ENCODE peak calls at places on chromosomes 2 and 18, in four cellular contexts. C is BJ, N is lung, Q is body of pancreas. W is an unnamed sample.

GRCh38 chr2:241941691-241942301 is 72.3 kb downstream of the RTP5 start:
- DNase-seq in Q (no peak), C (no peak), N (no peak), W (peak; percentile 77)

GRCh38 chr2:176494949-176495353 is 225.7 kb downstream of the MTX2 start:
- DNase-seq in N (peak; percentile 39), C (no peak), Q (peak; percentile 31), W (no peak)

GRCh38 chr18:67467188-67467587 is 49.3 kb downstream of the DSEL start:
- DNase-seq in C (no peak), Q (no peak), N (no peak), W (no peak)

GRCh38 chr2:20514596-20515269 is 67.9 kb downstream of the RHOB start:
- DNase-seq in N (no peak), Q (peak; percentile 3), C (peak; percentile 87), W (no peak)

GRCh38 chr2:117979911-117980341 is 33.9 kb downstream of the CCDC93 start:
- DNase-seq in Q (no peak), N (no peak), C (no peak), W (no peak)

GRCh38 chr18:25651553-25651952 is 299.6 kb upstream of the ZNF521 start:
- DNase-seq in Q (no peak), C (no peak), N (no peak), W (no peak)

GRCh38 chr18:36580266-36580665 is 248.5 kb downstream of the TPGS2 start:
- DNase-seq in C (no peak), N (no peak), Q (no peak), W (no peak)

GRCh38 chr18:47480166-47480565 is 228.7 kb upstream of the SKOR2 start:
- DNase-seq in Q (no peak), C (no peak), N (no peak), W (no peak)

GRCh38 chr18:24397694-24398365 is at the start of gene OSBPL1A:
- DNase-seq in C (peak; percentile 45), N (peak; percentile 95), Q (peak; percentile 97), W (peak; percentile 97)

DNA sequence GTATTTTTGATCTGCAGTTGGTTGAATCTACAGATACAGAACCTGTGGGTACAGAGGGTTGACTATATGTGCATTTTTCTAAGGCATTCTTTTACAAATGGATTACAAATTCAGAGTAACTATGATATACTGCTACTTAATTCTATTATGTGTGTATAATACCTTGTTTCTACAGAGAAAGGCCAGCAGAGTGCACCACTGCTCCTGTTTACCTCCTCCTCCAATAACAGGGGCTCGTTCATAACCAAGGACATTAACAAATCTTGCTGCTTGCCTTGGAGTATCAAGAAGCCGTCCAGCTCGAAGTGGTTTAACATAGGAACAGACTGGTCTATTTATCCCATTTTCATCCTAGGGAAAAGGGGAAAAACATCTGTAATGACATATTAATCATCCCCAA is 16.4 kb downstream of the CEP76 start:
- DNase-seq in N (no peak), C (no peak), Q (no peak), W (no peak)
- TF ChIP-seq CTCF in N (no peak), C (peak; percentile 12), Q (no peak), W (peak; percentile 12)

GRCh38 chr2:169845016-169845415 is 17.8 kb downstream of the UBR3 start:
- DNase-seq in C (no peak), Q (no peak), N (no peak), W (no peak)

GRCh38 chr2:169834401-169834800 is 7.1 kb downstream of the UBR3 start:
- DNase-seq in Q (no peak), N (no peak), C (no peak), W (no peak)

GRCh38 chr2:169840747-169841142 is 13.5 kb downstream of the UBR3 start:
- DNase-seq in Q (no peak), N (no peak), C (no peak), W (no peak)

GRCh38 chr2:169838743-169839489 is 11.7 kb downstream of the UBR3 start:
- DNase-seq in C (no peak), Q (no peak), N (no peak), W (no peak)

GRCh38 chr2:169839954-169840746 is 12.9 kb downstream of the UBR3 start:
- DNase-seq in C (no peak), Q (no peak), N (no peak), W (no peak)
- TF ChIP-seq CTCF in C (no peak), Q (no peak), N (no peak), W (no peak)

GRCh38 chr2:200810252-200810650 is 1.5 kb upstream of the BZW1 start:
- DNase-seq in Q (peak; percentile 47), N (peak; percentile 46), C (peak; percentile 70), W (no peak)

GRCh38 chr2:200814276-200814815 is 2.6 kb downstream of the BZW1 start:
- DNase-seq in N (no peak), Q (no peak), C (no peak), W (no peak)

GRCh38 chr2:200811336-200812121 is at the start of gene BZW1:
- DNase-seq in C (peak; percentile 61), Q (peak; percentile 95), N (peak; percentile 98), W (peak; percentile 99)

GRCh38 chr2:200810967-200811335 is 759 bp upstream of the BZW1 start:
- DNase-seq in N (no peak), C (no peak), Q (no peak), W (no peak)

DNA sequence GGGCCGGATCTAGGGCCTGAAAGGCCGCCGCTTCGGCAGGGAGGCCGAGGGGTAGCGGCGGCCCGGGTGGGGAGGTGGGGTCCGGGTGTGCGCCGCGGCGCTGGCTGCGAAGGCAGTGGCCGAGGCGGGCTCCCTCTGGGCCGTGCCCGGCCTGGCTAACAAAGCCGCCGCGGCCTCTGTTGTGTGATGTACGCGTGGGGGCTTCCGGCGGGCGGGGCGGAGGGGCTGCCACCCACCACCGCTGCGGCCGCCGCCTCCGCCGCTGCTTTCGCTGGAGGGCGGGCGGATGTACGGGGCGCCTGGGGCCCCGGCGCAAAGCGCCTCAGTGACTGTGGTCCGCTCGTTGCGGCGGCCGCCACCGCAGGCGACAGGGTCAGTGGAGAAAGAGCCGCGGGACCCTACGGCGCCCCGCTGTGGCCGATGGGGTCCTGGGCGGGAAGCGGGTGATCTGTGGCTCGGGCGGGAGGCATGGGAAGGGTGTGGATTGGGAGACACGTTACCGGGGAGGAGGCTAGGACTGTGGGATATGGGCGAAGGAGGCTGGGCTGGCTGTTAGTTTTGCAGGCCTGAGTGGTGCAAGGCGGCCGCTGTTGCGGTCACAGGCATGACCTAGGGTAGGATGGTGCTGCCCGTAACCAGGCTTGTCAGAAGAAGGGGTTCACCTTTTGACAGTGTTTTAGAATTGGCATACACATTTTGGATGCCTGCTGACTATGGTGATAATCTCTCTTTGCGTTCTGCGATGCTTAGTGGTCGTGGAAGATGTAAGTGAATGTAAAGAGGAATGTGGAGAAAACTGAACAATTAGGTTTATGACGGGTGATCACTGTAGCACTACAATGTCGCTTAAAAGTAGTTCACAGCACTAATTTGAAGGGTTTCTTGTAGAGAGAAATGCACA is 662 bp downstream of the BZW1 start:
- DNase-seq in Q (peak; percentile 84), C (no peak), N (peak; percentile 79), W (peak; percentile 88)
- TF ChIP-seq CTCF in Q (peak; percentile 75), C (peak; percentile 70), N (peak; percentile 13), W (peak; percentile 47)

GRCh38 chr2:10028407-10028987 is 14.9 kb upstream of the KLF11 start:
- DNase-seq in C (no peak), N (no peak), Q (no peak), W (no peak)
- TF ChIP-seq CTCF in C (no peak), N (no peak), Q (no peak), W (peak; percentile 14)

W was measured in osteocyte.